ENCODE peak calls at places on chromosome 14, in four cellular contexts. S, Q, Z and V are unnamed samples.

GRCh38 chr14:34257505-34257904 is 204.5 kb downstream of the SPTSSA start:
- DNase-seq in Q (no peak), Z (peak), S (no peak), V (no peak)

GRCh38 chr14:100108042-100108825 is 43.0 kb downstream of the EVL start:
- DNase-seq in Q (peak), S (peak), Z (peak), V (no peak)

GRCh38 chr14:30996892-30997659 is 28.4 kb upstream of the AP4S1 start:
- DNase-seq in S (no peak), Q (no peak), Z (no peak), V (no peak)

GRCh38 chr14:41609704-41610183 is 3.1 kb downstream of the LRFN5 start:
- DNase-seq in Q (no peak), S (peak), Z (no peak), V (peak)

GRCh38 chr14:35213869-35214387 is 78.3 kb upstream of the PSMA6 start:
- DNase-seq in S (no peak), Z (peak), Q (no peak), V (no peak)

GRCh38 chr14:93926873-93927571 is at the start of gene FAM181A:
- DNase-seq in Z (peak), Q (no peak), S (no peak), V (no peak)

GRCh38 chr14:28671425-28671824 is 95.2 kb upstream of the FOXG1 start:
- DNase-seq in S (no peak), Q (no peak), Z (peak), V (peak)

GRCh38 chr14:86944434-86944833 is 1048.5 kb downstream of the GALC start:
- DNase-seq in Z (no peak), Q (no peak), S (no peak), V (no peak)

GRCh38 chr14:30974628-30975027 is 50.8 kb upstream of the AP4S1 start:
- DNase-seq in Q (no peak), S (no peak), Z (peak), V (peak)

GRCh38 chr14:53542692-53543091 is 389.6 kb upstream of the DDHD1 start:
- DNase-seq in Z (peak), S (peak), Q (peak), V (no peak)

GRCh38 chr14:34322940-34323418 is 139.1 kb downstream of the SPTSSA start:
- DNase-seq in S (peak), Q (peak), Z (peak), V (no peak)

GRCh38 chr14:31090872-31091764 is 64.9 kb upstream of the STRN3 start:
- DNase-seq in S (no peak), Q (peak), Z (peak), V (peak)

GRCh38 chr14:74648643-74649042 is 36.6 kb upstream of the LTBP2 start:
- DNase-seq in S (no peak), Z (peak), Q (no peak), V (no peak)

GRCh38 chr14:75631453-75631831 is 29.2 kb downstream of the ERG28 start:
- DNase-seq in S (no peak), Z (no peak), Q (no peak), V (no peak)

GRCh38 chr14:50607181-50607580 is 47.2 kb downstream of the ATL1 start:
- DNase-seq in S (no peak), Q (no peak), Z (peak), V (no peak)

GRCh38 chr14:95313707-95314106 is 6.0 kb downstream of the CLMN start:
- DNase-seq in Z (peak), Q (peak), S (no peak), V (no peak)
- H3K4me3 ChIP-seq in Z (no peak), Q (no peak), S (no peak), V (no peak)

GRCh38 chr14:70809238-70810214 is at the start of gene MAP3K9:
- DNase-seq in S (peak), Q (peak), Z (peak), V (peak)

GRCh38 chr14:70810621-70811020 is 1.3 kb upstream of the MAP3K9 start:
- DNase-seq in Z (peak), S (no peak), Q (no peak), V (no peak)

GRCh38 chr14:70812124-70812818 is 3.0 kb upstream of the MAP3K9 start:
- DNase-seq in S (no peak), Q (no peak), Z (peak), V (no peak)

GRCh38 chr14:70811578-70811977 is 2.3 kb upstream of the MAP3K9 start:
- DNase-seq in Z (no peak), Q (no peak), S (no peak), V (no peak)

DNA sequence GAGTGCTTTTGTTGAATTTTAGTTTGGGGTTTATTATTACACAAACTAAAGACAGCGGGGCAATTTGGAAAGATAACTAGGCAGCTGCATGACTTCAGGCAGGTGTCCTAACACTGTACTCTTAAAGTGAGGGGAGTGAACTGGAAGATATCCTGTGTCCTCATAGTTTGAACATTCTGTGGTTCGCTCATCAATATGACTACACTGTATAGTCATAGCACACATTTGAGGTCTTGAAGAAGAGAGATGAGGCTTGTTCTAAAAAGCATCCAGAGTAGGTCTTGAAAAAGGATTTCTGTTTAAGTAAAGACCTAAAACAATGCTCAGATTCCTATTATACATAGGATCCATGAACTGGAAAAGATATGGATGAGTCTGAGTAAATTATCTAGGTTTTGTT is 1.8 kb upstream of the MAP3K9 start:
- DNase-seq in S (no peak), Z (peak), Q (no peak), V (no peak)
- H3K4me3 ChIP-seq in S (no peak), Z (peak), Q (no peak), V (no peak)

DNA sequence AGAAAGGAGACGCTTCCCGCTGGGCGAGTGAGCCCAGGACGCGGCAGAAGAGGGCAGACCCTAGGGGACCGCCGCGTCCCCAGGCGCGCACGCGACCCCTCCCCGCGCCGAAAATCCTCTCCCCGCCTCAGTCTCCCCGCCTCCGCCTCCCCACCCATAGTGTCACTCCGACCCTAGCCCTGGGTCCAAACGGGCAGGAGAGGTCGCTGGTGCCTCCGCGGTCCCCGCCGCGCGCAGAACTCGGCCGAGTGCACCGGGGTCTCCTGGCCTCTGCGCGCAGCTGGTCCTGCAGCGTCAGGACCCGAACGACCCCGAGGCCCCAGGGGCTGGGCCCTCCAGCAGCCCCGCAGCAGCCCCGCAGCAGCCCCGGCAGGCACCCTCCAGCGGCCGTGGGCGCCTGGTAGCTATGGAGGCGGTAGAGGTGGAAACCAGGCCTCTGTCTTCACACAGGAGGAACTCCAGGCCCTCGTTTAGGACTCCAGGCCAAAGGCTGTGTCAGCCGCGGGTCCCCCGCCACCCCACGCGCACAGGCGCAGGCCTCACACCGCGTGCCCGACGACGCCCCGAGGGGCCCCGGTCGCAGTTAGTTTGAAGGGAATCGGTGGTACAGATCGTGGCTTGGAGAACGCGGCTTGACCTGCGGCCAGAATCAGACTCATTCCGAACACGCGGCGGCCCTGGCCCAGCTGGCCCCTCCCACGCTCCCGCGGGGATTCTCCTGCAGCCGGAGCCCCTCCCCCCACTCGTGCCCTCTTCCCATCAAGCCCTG is 60.0 kb upstream of the EIF5 start:
- DNase-seq in S (no peak), Q (no peak), Z (no peak), V (no peak)
- H3K4me3 ChIP-seq in S (no peak), Q (no peak), Z (no peak), V (no peak)

DNA sequence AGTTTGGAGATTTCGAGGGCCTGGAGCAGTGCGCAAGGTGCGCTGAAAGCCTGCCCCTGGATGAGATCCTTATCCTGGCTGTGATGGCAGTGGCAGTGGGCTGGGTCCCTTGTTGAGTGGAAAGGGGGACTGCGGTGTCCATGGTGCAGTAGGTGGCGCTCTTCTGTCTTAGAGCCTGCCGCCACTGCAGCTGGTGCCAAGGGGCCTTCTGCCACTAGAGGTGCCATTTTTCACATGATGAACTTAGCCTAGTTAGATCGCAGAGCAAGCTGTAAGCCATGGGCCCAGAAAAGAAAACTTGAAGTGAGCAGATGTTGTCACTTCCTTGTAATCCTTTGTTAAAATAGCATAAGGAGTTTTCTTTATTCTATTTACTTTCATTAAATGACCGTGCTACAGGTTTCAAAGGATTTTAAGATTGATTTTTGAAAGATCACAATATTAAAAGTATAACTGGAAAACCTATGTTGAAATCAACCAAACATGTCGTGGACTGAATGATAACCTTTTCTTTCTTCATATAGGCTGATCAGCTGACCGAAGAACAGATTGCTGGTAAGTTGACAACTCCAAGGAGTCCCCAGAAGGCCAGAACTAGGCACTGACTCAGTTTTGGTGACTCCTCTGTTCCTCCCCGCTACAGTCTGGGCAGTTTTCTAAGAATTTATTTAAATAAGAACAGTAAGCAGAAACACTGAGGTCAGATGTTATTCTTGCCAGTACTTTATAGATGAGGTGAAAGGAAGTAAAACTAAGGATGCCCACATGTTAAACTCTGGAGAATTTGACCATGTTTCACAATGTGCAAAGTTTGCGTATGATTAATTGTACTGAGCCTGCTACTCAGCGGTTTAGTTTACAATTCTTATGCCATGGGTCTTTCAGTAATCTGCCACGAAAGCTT is 3.0 kb downstream of the CALM1 start:
- DNase-seq in Z (peak), S (peak), Q (peak), V (peak)
- H3K4me3 ChIP-seq in Z (peak), S (no peak), Q (peak), V (peak)

GRCh38 chr14:63361790-63362189 is 43.1 kb upstream of the GPHB5 start:
- DNase-seq in S (no peak), Q (no peak), Z (no peak), V (no peak)
- H3K4me3 ChIP-seq in S (no peak), Q (no peak), Z (no peak), V (no peak)

DNA sequence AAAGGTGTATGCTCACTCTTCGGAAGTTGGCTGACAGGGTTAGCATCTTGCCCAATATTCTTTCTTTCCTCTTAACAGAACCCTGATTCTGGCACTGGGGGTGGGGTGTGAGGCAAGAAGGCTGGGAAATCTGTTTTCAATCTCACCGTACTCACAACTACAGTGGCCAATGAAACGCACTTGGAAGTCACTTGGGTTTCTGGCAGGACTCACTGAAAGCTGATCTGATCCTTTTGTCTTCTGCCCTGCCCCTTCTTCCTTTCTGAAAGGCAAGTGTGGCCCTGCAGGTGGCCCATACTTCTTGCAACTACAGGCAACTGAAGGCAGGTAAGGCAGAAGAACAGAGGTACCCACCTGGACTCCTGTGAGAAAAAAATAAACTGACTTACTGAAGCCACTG is 106.9 kb downstream of the STXBP6 start:
- DNase-seq in S (no peak), Z (no peak), Q (no peak), V (no peak)
- H3K4me3 ChIP-seq in S (no peak), Z (no peak), Q (no peak), V (no peak)

DNA sequence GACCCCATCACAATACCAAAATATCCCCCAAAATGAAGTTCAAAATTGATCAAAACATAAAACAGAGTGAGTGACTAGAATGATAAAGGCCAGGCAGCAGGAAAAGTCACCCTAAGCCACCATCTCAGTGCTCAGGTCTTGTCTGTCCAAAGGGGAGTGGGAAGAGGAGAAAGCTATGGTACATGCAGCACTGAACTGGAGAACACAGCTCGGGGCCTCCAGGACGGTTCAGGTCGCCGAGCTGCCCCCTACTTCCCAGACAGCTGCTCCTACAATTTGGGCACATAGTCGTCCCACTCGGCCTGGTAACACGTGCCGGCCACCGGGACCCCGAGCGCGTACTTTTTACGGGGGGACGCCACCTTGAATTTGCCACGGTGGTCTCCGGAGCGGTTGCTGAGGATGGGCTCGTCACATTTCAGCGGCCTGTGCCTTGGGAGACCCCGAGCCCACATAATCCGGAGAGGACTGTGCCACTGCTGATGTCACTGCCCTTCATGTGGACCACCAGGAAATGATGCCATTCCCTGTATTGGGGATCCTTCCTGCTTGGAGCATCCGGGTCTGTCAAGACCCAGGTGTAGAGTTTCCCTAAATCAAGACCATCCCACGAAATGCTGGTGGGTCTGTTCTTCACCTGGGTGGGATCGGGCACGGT is 31.6 kb downstream of the AK7 start:
- DNase-seq in Z (no peak), S (peak), Q (no peak), V (no peak)
- H3K4me3 ChIP-seq in Z (peak), S (no peak), Q (peak), V (peak)

GRCh38 chr14:103726474-103726873 is 10.9 kb downstream of the ZFYVE21 start:
- DNase-seq in Q (no peak), Z (no peak), S (no peak), V (no peak)

GRCh38 chr14:103724116-103724515 is 8.5 kb downstream of the ZFYVE21 start:
- DNase-seq in Q (peak), Z (no peak), S (peak), V (no peak)

GRCh38 chr14:103727313-103728000 is 11.8 kb downstream of the ZFYVE21 start:
- DNase-seq in Q (no peak), Z (no peak), S (no peak), V (peak)

GRCh38 chr14:103725001-103725682 is 9.5 kb downstream of the ZFYVE21 start:
- DNase-seq in Z (no peak), Q (no peak), S (no peak), V (no peak)

GRCh38 chr14:103725739-103726395 is 10.3 kb downstream of the ZFYVE21 start:
- DNase-seq in S (no peak), Q (no peak), Z (no peak), V (no peak)
- H3K4me3 ChIP-seq in S (no peak), Q (no peak), Z (no peak), V (no peak)

DNA sequence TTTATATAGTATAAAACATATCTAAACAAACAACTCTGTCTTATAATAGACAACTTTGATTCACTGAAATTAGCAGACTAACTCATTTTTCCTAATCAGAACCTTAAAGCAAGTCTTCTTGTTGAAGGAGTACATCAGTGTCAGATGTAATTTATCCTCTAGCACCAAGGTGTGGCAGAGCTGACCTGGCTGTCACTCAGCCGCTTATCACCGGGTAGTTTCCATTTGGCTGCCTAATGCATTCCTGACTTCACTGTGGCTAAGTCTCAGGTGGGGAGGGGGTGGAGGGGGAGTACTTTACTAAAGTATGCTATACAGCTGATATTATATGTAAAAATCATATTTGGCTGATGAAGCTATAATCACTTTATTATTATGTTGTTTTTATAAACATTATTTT is 339.9 kb upstream of the RGS6 start:
- DNase-seq in S (peak), Z (peak), Q (no peak), V (no peak)
- H3K4me3 ChIP-seq in S (no peak), Z (no peak), Q (no peak), V (no peak)

GRCh38 chr14:68628605-68629310 is 164.1 kb downstream of the ZFP36L1 start:
- DNase-seq in S (no peak), Q (no peak), Z (peak), V (no peak)

GRCh38 chr14:68627050-68627867 is 165.6 kb downstream of the ZFP36L1 start:
- DNase-seq in S (no peak), Q (no peak), Z (no peak), V (peak)

GRCh38 chr14:68630081-68630571 is 162.7 kb downstream of the ZFP36L1 start:
- DNase-seq in Q (no peak), Z (no peak), S (peak), V (no peak)

GRCh38 chr14:68626386-68626785 is 166.5 kb downstream of the ZFP36L1 start:
- DNase-seq in Q (no peak), S (no peak), Z (no peak), V (no peak)

GRCh38 chr14:68627868-68628604 is 164.8 kb downstream of the ZFP36L1 start:
- DNase-seq in Z (peak), S (no peak), Q (no peak), V (no peak)
- H3K4me3 ChIP-seq in Z (peak), S (no peak), Q (peak), V (no peak)